ENCODE peak calls at places on chromosomes 5 and 9, in seven cellular contexts. F, J, Y, H, S, W and I are unnamed samples.

GRCh38 chr5:19676895-19677294 is 311.1 kb downstream of the CDH18 start:
- DNase-seq in F (no peak), J (peak; percentile 1), Y (no peak), H (no peak), S (peak; percentile 1), W (no peak), I (no peak)

GRCh38 chr9:109816490-109816889 is 36.5 kb downstream of the PALM2AKAP2 start:
- DNase-seq in F (no peak), J (peak; percentile 95), Y (peak; percentile 40), H (no peak), S (peak; percentile 82), W (peak; percentile 70), I (peak; percentile 29)

GRCh38 chr5:119302916-119303897 is 52.6 kb upstream of the TNFAIP8 start:
- DNase-seq in F (no peak), J (peak; percentile 99), Y (no peak), H (no peak), S (peak; percentile 67), W (peak; percentile 98), I (peak; percentile 74)

GRCh38 chr9:137500666-137501397 is 41.7 kb upstream of the NSMF start:
- DNase-seq in F (no peak), J (no peak), Y (no peak), H (peak; percentile 38), S (no peak), W (no peak), I (no peak)

GRCh38 chr5:115351356-115352195 is 55.1 kb upstream of the CCDC112 start:
- DNase-seq in F (no peak), J (peak; percentile 78), Y (no peak), H (no peak), S (no peak), W (peak; percentile 40), I (peak; percentile 31)

GRCh38 chr5:5316333-5316732 is 106.1 kb upstream of the ICE1 start:
- DNase-seq in F (no peak), J (no peak), Y (no peak), H (no peak), S (peak; percentile 76), W (peak; percentile 39), I (no peak)

GRCh38 chr5:504326-505148 is 19.7 kb downstream of the SLC9A3 start:
- DNase-seq in F (no peak), J (no peak), Y (no peak), H (peak; percentile 47), S (no peak), W (no peak), I (no peak)

GRCh38 chr9:86586144-86586494 is 231.9 kb upstream of the TUT7 start:
- DNase-seq in F (no peak), J (no peak), Y (no peak), H (no peak), S (no peak), W (no peak), I (no peak)

GRCh38 chr9:108722396-108722795 is 133.4 kb downstream of the ACTL7B start:
- DNase-seq in F (peak; percentile 35), J (no peak), Y (no peak), H (no peak), S (no peak), W (no peak), I (no peak)

GRCh38 chr5:149775785-149776184 is 45.7 kb downstream of the PPARGC1B start:
- DNase-seq in F (no peak), J (peak; percentile 41), Y (no peak), H (no peak), S (no peak), W (no peak), I (no peak)

GRCh38 chr9:20319641-20320337 is 302.5 kb downstream of the MLLT3 start:
- DNase-seq in F (no peak), J (peak; percentile 95), Y (peak; percentile 44), H (no peak), S (no peak), W (peak; percentile 4), I (peak; percentile 53)

GRCh38 chr9:85942913-85943729 is 2.2 kb downstream of the NAA35 start:
- DNase-seq in F (no peak), J (no peak), Y (no peak), H (no peak), S (no peak), W (no peak), I (no peak)

GRCh38 chr9:129836342-129837007 is 1.2 kb downstream of the USP20 start:
- DNase-seq in F (no peak), J (no peak), Y (no peak), H (no peak), S (no peak), W (no peak), I (no peak)

GRCh38 chr5:89060768-89061167 is 177.8 kb upstream of the MEF2C start:
- DNase-seq in F (no peak), J (peak; percentile 18), Y (no peak), H (no peak), S (no peak), W (no peak), I (no peak)

GRCh38 chr5:133328800-133329199 is 277.0 kb downstream of the HSPA4 start:
- DNase-seq in F (no peak), J (no peak), Y (no peak), H (no peak), S (no peak), W (no peak), I (no peak)

GRCh38 chr9:7239708-7240107 is 481.9 kb downstream of the KDM4C start:
- DNase-seq in F (no peak), J (no peak), Y (no peak), H (no peak), S (no peak), W (no peak), I (no peak)

GRCh38 chr5:96651047-96651446 is 11.1 kb upstream of the CAST start:
- DNase-seq in F (no peak), J (no peak), Y (no peak), H (no peak), S (no peak), W (no peak), I (no peak)

GRCh38 chr5:82312373-82312856 is 34.3 kb upstream of the RPS23 start:
- DNase-seq in F (peak; percentile 71), J (peak; percentile 53), Y (peak; percentile 50), H (peak; percentile 43), S (peak; percentile 49), W (peak; percentile 39), I (peak; percentile 66)

GRCh38 chr5:131999471-131999931 is 12.0 kb downstream of the ACSL6 start:
- DNase-seq in F (no peak), J (no peak), Y (no peak), H (no peak), S (no peak), W (no peak), I (no peak)

GRCh38 chr9:15576350-15577050 is 23.7 kb downstream of the CCDC171 start:
- DNase-seq in F (no peak), J (peak; percentile 76), Y (no peak), H (no peak), S (no peak), W (no peak), I (no peak)

GRCh38 chr5:21031001-21031400 is 1043.0 kb upstream of the CDH18 start:
- DNase-seq in F (no peak), J (no peak), Y (no peak), H (no peak), S (no peak), W (no peak), I (no peak)

GRCh38 chr5:91632871-91633270 is 249.8 kb upstream of the ARRDC3 start:
- DNase-seq in F (no peak), J (peak; percentile 2), Y (no peak), H (no peak), S (no peak), W (no peak), I (no peak)

GRCh38 chr9:90956026-90956810 is 154.6 kb downstream of the SYK start:
- DNase-seq in F (no peak), J (no peak), Y (no peak), H (no peak), S (peak; percentile 34), W (no peak), I (no peak)

GRCh38 chr9:89374176-89374575 is 55.9 kb downstream of the SECISBP2 start:
- DNase-seq in F (no peak), J (no peak), Y (no peak), H (no peak), S (no peak), W (no peak), I (no peak)

GRCh38 chr9:81473708-81474107 is 215.6 kb downstream of the TLE1 start:
- DNase-seq in F (no peak), J (no peak), Y (no peak), H (no peak), S (no peak), W (no peak), I (no peak)

GRCh38 chr5:7759257-7759871 is 91.6 kb downstream of the CFAP90 start:
- DNase-seq in F (no peak), J (no peak), Y (no peak), H (no peak), S (no peak), W (no peak), I (no peak)

GRCh38 chr9:18824095-18824666 is 208.8 kb downstream of the SAXO1 start:
- DNase-seq in F (no peak), J (peak; percentile 2), Y (peak; percentile 58), H (no peak), S (no peak), W (peak; percentile 35), I (peak; percentile 64)

GRCh38 chr9:91746904-91747303 is 203.1 kb downstream of the ROR2 start:
- DNase-seq in F (no peak), J (no peak), Y (no peak), H (no peak), S (peak; percentile 28), W (no peak), I (no peak)

GRCh38 chr9:94097788-94098413 is 13.6 kb downstream of the PTPDC1 start:
- DNase-seq in F (no peak), J (peak; percentile 90), Y (no peak), H (no peak), S (peak; percentile 38), W (no peak), I (no peak)

GRCh38 chr9:95197692-95198271 is 119.7 kb downstream of the FANCC start:
- DNase-seq in F (no peak), J (peak; percentile 93), Y (no peak), H (no peak), S (peak; percentile 22), W (peak; percentile 4), I (peak; percentile 54)

GRCh38 chr5:74949976-74950375 is 83.8 kb upstream of the FAM169A start:
- DNase-seq in F (no peak), J (no peak), Y (no peak), H (no peak), S (no peak), W (no peak), I (no peak)

GRCh38 chr9:72025956-72026355 is 34.5 kb downstream of the C9orf57 start:
- DNase-seq in F (no peak), J (peak; percentile 99), Y (no peak), H (no peak), S (no peak), W (no peak), I (peak; percentile 39)

GRCh38 chr9:136545966-136546696 is at the start of gene NOTCH1:
- DNase-seq in F (peak; percentile 96), J (peak; percentile 75), Y (no peak), H (peak; percentile 99), S (peak; percentile 80), W (peak; percentile 95), I (peak; percentile 92)

GRCh38 chr9:14702200-14702599 is 9.0 kb upstream of the ZDHHC21 start:
- DNase-seq in F (no peak), J (no peak), Y (no peak), H (no peak), S (no peak), W (no peak), I (no peak)

GRCh38 chr5:35960328-35960727 is 21.9 kb upstream of the CAPSL start:
- DNase-seq in F (no peak), J (no peak), Y (no peak), H (peak; percentile 32), S (no peak), W (no peak), I (no peak)

GRCh38 chr9:135077497-135078200 is 9.8 kb upstream of the OLFM1 start:
- DNase-seq in F (peak; percentile 46), J (no peak), Y (no peak), H (no peak), S (peak; percentile 45), W (peak; percentile 44), I (no peak)

GRCh38 chr9:101536938-101537337 is 3.3 kb downstream of the RNF20 start:
- DNase-seq in F (no peak), J (peak; percentile 47), Y (no peak), H (no peak), S (no peak), W (peak; percentile 10), I (no peak)

GRCh38 chr5:45696206-45696836 is at the start of gene HCN1:
- DNase-seq in F (peak; percentile 87), J (peak; percentile 58), Y (peak; percentile 77), H (peak; percentile 92), S (peak; percentile 30), W (no peak), I (no peak)